ENCODE peak calls at places on chromosomes 6 and 20, in five cellular contexts. P, D, Q, C and H are unnamed samples. For H3K4me1, the result is how much of the 10 kb centered on the place peaks cover.

GRCh38 chr6:149499066-149499465 is 14.3 kb upstream of the ZC3H12D start:
- DNase-seq in P (no peak), D (peak), Q (no peak), C (peak), H (peak)

GRCh38 chr20:32536861-32537656 is 48.1 kb downstream of the NOL4L start:
- DNase-seq in P (no peak), D (no peak), Q (peak), C (peak), H (no peak)

GRCh38 chr6:134846031-134846430 is 103.9 kb downstream of the ALDH8A1 start:
- DNase-seq in P (no peak), D (peak), Q (no peak), C (no peak), H (no peak)

GRCh38 chr6:133966654-133967300 is 13.8 kb downstream of the TBPL1 start:
- DNase-seq in P (no peak), D (no peak), Q (no peak), C (no peak), H (no peak)

GRCh38 chr6:140671926-140672325 is 1297.5 kb upstream of the CITED2 start:
- DNase-seq in P (no peak), D (no peak), Q (no peak), C (no peak), H (peak)

GRCh38 chr6:82385961-82386360 is 22.3 kb downstream of the TPBG start:
- DNase-seq in P (no peak), D (no peak), Q (no peak), C (no peak), H (no peak)

GRCh38 chr6:19214231-19214630 is 622.9 kb upstream of the ID4 start:
- DNase-seq in P (no peak), D (no peak), Q (no peak), C (no peak), H (no peak)

GRCh38 chr20:20499469-20499868 is 131.6 kb downstream of the INSM1 start:
- DNase-seq in P (no peak), D (no peak), Q (no peak), C (no peak), H (no peak)

GRCh38 chr6:5112065-5112799 is 27.1 kb downstream of the PPP1R3G start:
- DNase-seq in P (no peak), D (peak), Q (no peak), C (no peak), H (peak)

GRCh38 chr6:89939144-89939543 is 44.9 kb downstream of the GJA10 start:
- DNase-seq in P (no peak), D (no peak), Q (no peak), C (no peak), H (no peak)

GRCh38 chr20:38134427-38135281 is 30.4 kb downstream of the TGM2 start:
- DNase-seq in P (no peak), D (peak), Q (peak), C (no peak), H (no peak)

GRCh38 chr20:4717816-4718215 is 3.9 kb upstream of the PRND start:
- DNase-seq in P (no peak), D (no peak), Q (no peak), C (no peak), H (no peak)

GRCh38 chr20:46376196-46376785 is 30.1 kb downstream of the ELMO2 start:
- DNase-seq in P (no peak), D (no peak), Q (no peak), C (no peak), H (no peak)

GRCh38 chr6:115601509-115601908 is 459.2 kb downstream of the FRK start:
- DNase-seq in P (no peak), D (no peak), Q (no peak), C (no peak), H (no peak)

GRCh38 chr6:36083446-36083845 is 46.9 kb upstream of the MAPK13 start:
- DNase-seq in P (no peak), D (no peak), Q (no peak), C (no peak), H (no peak)

GRCh38 chr6:97656236-97656635 is 373.2 kb upstream of the MMS22L start:
- DNase-seq in P (no peak), D (no peak), Q (no peak), C (no peak), H (no peak)

GRCh38 chr6:80022803-80023202 is 18.4 kb downstream of the TTK start:
- DNase-seq in P (no peak), D (peak), Q (no peak), C (no peak), H (no peak)

GRCh38 chr6:7381092-7381491 is 8.4 kb downstream of the CAGE1 start:
- DNase-seq in P (no peak), D (no peak), Q (no peak), C (no peak), H (no peak)

GRCh38 chr6:121881974-121882667 is 446.7 kb downstream of the GJA1 start:
- DNase-seq in P (no peak), D (peak), Q (no peak), C (no peak), H (no peak)

GRCh38 chr20:58160451-58161051 is 67.9 kb downstream of the ANKRD60 start:
- DNase-seq in P (no peak), D (peak), Q (no peak), C (no peak), H (no peak)

GRCh38 chr6:52728394-52728793 is 34.9 kb downstream of the GSTA2 start:
- DNase-seq in P (no peak), D (no peak), Q (no peak), C (no peak), H (no peak)

GRCh38 chr6:26305097-26305841 is 59.7 kb upstream of the BTN3A2 start:
- DNase-seq in P (no peak), D (peak), Q (peak), C (no peak), H (peak)

GRCh38 chr6:27332692-27333641 is 20.9 kb upstream of the POM121L2 start:
- DNase-seq in P (peak), D (peak), Q (no peak), C (peak), H (peak)

GRCh38 chr6:46390153-46390876 is 100.9 kb downstream of the RCAN2 start:
- DNase-seq in P (no peak), D (no peak), Q (no peak), C (no peak), H (no peak)

GRCh38 chr6:119501798-119502483 is 152.4 kb upstream of the MAN1A1 start:
- DNase-seq in P (no peak), D (no peak), Q (no peak), C (no peak), H (no peak)

GRCh38 chr20:15071010-15071808 is 733.8 kb upstream of the FLRT3 start:
- DNase-seq in P (no peak), D (no peak), Q (no peak), C (no peak), H (no peak)

GRCh38 chr6:121691126-121691540 is 255.7 kb downstream of the GJA1 start:
- DNase-seq in P (no peak), D (peak), Q (no peak), C (no peak), H (peak)

GRCh38 chr6:5937516-5937915 is 69.2 kb downstream of the NRN1 start:
- DNase-seq in P (no peak), D (no peak), Q (no peak), C (no peak), H (no peak)

DNA sequence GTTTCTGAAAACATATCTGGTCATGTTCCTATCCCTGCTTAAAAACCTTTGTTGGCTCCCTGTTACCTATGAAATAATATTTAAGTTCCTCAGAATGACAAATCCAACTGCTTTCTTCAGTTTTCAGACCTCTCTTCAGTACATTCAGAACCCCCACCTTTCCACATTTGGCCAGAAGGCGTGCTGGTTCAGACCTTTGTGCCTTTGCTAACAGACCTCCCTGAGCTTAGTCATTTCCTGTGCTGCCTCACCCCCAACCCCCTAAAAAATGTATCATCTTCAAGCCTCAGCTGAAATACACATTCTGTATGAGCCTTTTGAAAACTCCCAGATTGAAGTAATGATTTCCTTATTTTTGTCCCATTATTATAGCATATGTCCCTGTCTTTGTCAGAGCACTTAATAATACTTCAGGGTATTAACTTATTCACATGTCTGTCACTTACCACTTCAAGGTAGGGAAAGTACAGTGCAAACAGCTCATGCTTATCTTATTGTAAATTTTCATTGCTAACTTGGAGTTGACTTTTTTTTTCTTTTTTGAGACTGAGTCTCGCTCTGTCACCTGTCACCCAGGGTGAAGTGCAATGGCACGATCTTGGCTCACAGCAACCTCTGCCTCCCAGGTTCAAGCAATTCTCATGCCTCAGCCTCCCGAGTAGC is 19.7 kb downstream of the FAM217A start:
- DNase-seq in P (peak), D (peak), Q (no peak), C (no peak), H (peak)
- TF ChIP-seq CTCF in P (no peak), D (peak), Q (no peak), C (no peak), H (peak)

DNA sequence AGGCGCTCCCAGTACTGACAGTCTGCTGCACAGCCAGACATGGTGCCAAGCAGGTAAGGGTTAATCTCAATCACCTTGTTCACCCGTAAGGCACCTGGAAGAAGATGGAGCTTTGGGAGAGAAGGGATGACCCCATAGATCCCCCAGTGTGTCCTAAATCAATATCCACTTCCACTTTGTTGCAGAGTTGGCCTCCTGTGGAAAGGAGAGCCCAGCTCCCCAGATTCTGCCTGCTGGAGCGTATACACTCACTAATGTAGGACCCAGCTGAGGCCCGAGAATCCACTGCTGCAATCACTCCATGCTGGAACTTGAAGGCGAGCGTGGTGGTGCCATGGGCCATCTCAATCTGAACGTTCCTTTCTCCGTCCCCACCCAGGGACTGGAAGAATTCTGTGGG is 1.2 kb downstream of the PSMB8 start:
- DNase-seq in P (no peak), D (no peak), Q (no peak), C (no peak), H (no peak)
- H3K4me1 ChIP-seq in P (under half), D (under half), Q (under half), C (under half), H (under half)

DNA sequence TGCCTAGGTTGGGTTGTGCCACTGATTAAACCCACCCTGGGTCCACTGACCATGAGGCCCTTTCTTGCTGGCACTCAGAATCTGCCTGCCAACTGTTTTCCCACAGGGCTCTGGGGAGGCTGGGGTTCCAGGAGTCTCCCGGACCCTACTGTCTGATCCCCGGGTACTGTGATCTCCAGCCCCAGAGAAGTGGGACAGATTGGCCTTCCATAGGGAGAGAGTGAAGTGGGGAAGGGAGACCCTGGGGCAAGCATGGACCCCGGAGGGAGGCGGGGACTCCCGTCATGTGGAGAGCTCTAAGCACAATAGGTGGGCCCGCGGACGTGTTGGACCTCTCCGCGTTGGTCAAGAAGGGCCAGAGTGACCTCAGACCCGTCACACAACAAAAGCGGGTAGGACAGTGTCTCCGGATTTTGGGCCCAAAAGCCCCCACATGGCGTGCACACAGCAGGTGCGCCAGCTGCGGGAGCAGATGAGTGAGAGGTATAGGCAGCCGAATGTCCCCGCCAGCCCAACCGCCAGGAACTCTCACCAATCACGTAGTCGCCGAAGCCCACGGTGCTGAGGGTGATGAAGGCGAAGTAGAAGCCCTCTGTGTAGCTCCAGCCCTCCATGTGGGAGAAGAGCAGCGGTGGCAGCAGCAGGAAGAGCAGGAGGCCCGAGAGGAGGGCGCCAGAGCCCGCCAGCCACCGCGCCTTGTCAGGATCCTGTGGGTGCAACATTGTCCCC is 10.6 kb downstream of the KCNK17 start:
- DNase-seq in P (no peak), D (no peak), Q (no peak), C (no peak), H (no peak)
- TF ChIP-seq CTCF in P (no peak), D (no peak), Q (no peak), C (no peak), H (no peak)

DNA sequence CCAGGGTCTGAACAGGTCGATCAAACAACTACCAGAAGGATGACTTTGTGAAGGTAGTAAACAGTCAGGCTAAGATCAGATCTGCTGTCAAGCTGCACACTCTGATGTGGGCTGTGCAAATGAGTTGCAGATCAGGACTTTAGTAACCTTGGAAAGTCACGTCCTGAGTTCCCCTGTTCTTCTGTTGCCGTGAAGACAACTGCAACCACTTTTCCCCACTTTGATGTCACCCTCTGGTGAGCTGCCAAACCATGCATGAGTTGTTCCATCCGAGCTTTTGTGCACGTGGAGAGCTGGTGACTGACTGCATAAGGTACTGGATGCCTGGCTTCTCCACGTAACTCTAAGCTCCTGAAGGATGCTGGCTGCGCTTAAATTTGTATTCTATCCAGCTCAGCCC is 111.0 kb downstream of the CD83 start:
- DNase-seq in P (no peak), D (peak), Q (no peak), C (no peak), H (no peak)
- H3K4me1 ChIP-seq in P (under half), D (under half), Q (under half), C (under half), H (under half)

GRCh38 chr20:50399917-50400704 is 110.1 kb upstream of the PTPN1 start:
- DNase-seq in P (no peak), D (peak), Q (no peak), C (no peak), H (no peak)
- TF ChIP-seq CTCF in P (peak), D (peak), Q (peak), C (no peak), H (peak)

GRCh38 chr20:53658973-53659372 is 65.3 kb upstream of the ZNF217 start:
- DNase-seq in P (no peak), D (no peak), Q (no peak), C (no peak), H (no peak)
- H3K4me1 ChIP-seq in P (half or more), D (under half), Q (under half), C (under half), H (under half)

GRCh38 chr6:41027799-41028617 is 11.0 kb downstream of the UNC5CL start:
- DNase-seq in P (peak), D (peak), Q (peak), C (peak), H (no peak)
- TF ChIP-seq CTCF in P (peak), D (peak), Q (peak), C (peak), H (peak)

GRCh38 chr6:11552390-11552789 is 14.8 kb downstream of the TMEM170B start:
- DNase-seq in P (no peak), D (no peak), Q (no peak), C (no peak), H (no peak)

GRCh38 chr6:11551053-11551452 is 13.5 kb downstream of the TMEM170B start:
- DNase-seq in P (no peak), D (no peak), Q (no peak), C (no peak), H (no peak)

GRCh38 chr6:11556308-11556707 is 18.8 kb downstream of the TMEM170B start:
- DNase-seq in P (no peak), D (no peak), Q (no peak), C (no peak), H (no peak)

DNA sequence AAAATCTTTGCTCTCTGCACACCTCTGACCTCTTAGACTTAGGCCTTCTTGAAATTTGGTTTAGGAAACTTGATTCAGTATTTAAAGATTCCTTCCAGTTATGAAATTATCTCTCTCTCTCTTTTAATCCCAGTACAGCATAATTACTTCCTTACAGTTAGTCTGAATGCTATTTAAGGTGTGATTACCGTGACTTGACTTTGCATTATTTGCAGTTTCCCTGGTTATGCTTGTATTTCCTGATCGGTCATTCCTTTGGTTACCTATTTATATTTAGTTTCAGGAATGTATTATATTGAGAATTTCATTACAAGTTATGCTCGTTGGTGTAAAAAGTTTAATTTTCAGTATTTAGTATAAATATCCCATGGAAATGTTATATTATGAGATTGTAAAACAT is 16.3 kb downstream of the TMEM170B start:
- DNase-seq in P (no peak), D (no peak), Q (no peak), C (no peak), H (no peak)
- H3K4me1 ChIP-seq in P (under half), D (under half), Q (under half), C (under half), H (under half)

GRCh38 chr6:30223339-30223738 is 10.1 kb upstream of the TRIM26 start:
- DNase-seq in P (no peak), D (no peak), Q (no peak), C (no peak), H (no peak)

GRCh38 chr6:30213999-30214982 is 1.1 kb upstream of the TRIM26 start:
- DNase-seq in P (peak), D (peak), Q (peak), C (peak), H (no peak)

GRCh38 chr6:30213654-30213998 is 420 bp upstream of the TRIM26 start:
- DNase-seq in P (no peak), D (no peak), Q (no peak), C (no peak), H (no peak)

GRCh38 chr6:30216096-30216495 is 2.9 kb upstream of the TRIM26 start:
- DNase-seq in P (no peak), D (no peak), Q (no peak), C (no peak), H (no peak)

DNA sequence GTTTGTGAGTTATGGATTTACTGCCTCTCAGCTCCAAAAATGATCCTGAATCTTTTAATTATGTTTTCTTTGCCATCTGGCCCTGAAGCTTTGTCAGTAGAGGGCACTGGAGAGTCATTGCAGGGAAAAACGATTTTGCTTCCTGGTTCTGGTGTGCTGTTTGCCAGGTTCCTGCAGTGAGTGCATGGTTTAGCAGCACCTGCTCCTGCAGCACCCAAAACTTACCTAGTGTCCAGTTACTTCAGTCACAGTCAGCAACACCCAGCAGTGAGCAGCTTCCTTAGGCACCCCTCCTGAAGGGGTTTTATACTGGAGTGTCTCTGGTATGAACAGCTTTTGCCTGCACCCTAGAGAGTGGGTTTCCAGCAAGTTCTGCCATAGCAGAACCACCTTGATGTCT is 6.0 kb upstream of the TRIM26 start:
- DNase-seq in P (peak), D (peak), Q (no peak), C (peak), H (peak)
- TF ChIP-seq CTCF in P (peak), D (peak), Q (peak), C (peak), H (peak)

DNA sequence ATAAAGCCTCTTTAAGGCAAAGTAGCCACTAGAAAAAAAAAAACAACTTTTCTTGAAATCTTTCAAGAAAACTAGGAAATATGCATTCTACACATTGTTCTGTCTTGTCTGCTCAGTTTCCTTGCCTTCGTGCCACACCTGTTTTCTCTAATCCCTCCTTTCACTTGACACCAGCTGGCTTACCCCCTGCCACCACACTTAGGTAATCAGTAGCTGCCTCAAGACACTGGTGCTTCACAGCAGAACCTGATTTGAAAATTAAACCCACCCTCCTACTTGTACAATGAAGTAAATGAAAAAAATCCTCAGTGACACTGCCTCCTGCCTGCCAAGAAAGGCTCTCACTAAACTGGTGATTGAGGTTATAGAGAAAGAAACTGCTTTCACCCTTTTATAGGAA is 45.8 kb upstream of the SCML4 start:
- DNase-seq in P (no peak), D (no peak), Q (no peak), C (no peak), H (no peak)
- H3K4me1 ChIP-seq in P (under half), D (under half), Q (under half), C (under half), H (under half)